ENCODE peak calls at places on chromosomes 6 and 20, in four cellular contexts. U is tibial nerve; O is neural progenitor cell; F is CD4-positive, CD25-positive, alpha-beta regulatory T cell. G is an unnamed sample.

GRCh38 chr20:35796556-35796955 is 24.7 kb downstream of the PHF20 start:
- DNase-seq in U (no peak), O (no peak), F (peak; percentile 33), G (no peak)

GRCh38 chr20:39899881-39900280 is 789.2 kb downstream of the MAFB start:
- DNase-seq in U (no peak), O (no peak), F (no peak), G (peak; percentile 50)

GRCh38 chr20:39849664-39850063 is 839.4 kb downstream of the MAFB start:
- DNase-seq in U (peak; percentile 61), O (no peak), F (no peak), G (no peak)

GRCh38 chr6:95848717-95849116 is 167.1 kb upstream of the FUT9 start:
- DNase-seq in U (no peak), O (peak; percentile 28), F (no peak), G (no peak)

GRCh38 chr20:53692465-53693067 is 98.9 kb upstream of the ZNF217 start:
- DNase-seq in U (peak; percentile 26), O (no peak), F (no peak), G (no peak)

GRCh38 chr6:82298012-82298411 is 50.5 kb upstream of the IBTK start:
- DNase-seq in U (no peak), O (no peak), F (no peak), G (no peak)

GRCh38 chr6:62746161-62746560 is 460.1 kb upstream of the KHDRBS2 start:
- DNase-seq in U (no peak), O (no peak), F (no peak), G (no peak)

GRCh38 chr6:94953867-94954631 is 623.3 kb upstream of the MANEA start:
- DNase-seq in U (no peak), O (no peak), F (no peak), G (no peak)

GRCh38 chr6:131946992-131947955 is 3.9 kb downstream of the CCN2 start:
- DNase-seq in U (no peak), O (no peak), F (no peak), G (no peak)

GRCh38 chr6:159615923-159616322 is 77.1 kb downstream of the SOD2 start:
- DNase-seq in U (no peak), O (no peak), F (no peak), G (no peak)

GRCh38 chr20:58199058-58199457 is 29.4 kb downstream of the ANKRD60 start:
- DNase-seq in U (no peak), O (no peak), F (no peak), G (no peak)

GRCh38 chr20:53752583-53752970 is 158.9 kb upstream of the ZNF217 start:
- DNase-seq in U (no peak), O (no peak), F (no peak), G (no peak)

GRCh38 chr20:23151008-23151703 is 65.0 kb upstream of the CD93 start:
- DNase-seq in U (no peak), O (no peak), F (no peak), G (no peak)

GRCh38 chr6:152096863-152097496 is 289.5 kb downstream of the ESR1 start:
- DNase-seq in U (no peak), O (no peak), F (no peak), G (no peak)

GRCh38 chr6:107607109-107607508 is 117.2 kb downstream of the SOBP start:
- DNase-seq in U (no peak), O (no peak), F (no peak), G (no peak)

GRCh38 chr20:51508158-51508557 is 34.4 kb downstream of the NFATC2 start:
- DNase-seq in U (no peak), O (no peak), F (no peak), G (no peak)

GRCh38 chr6:34374112-34374907 is 18.2 kb downstream of the NUDT3 start:
- DNase-seq in U (no peak), O (no peak), F (no peak), G (no peak)

GRCh38 chr6:10421508-10422281 is 6.8 kb upstream of the TFAP2A start:
- DNase-seq in U (no peak), O (no peak), F (no peak), G (no peak)
- H3K27me3 ChIP-seq in U (no peaks in the 10 kb centered on the region), O (peaks cover 100% of the 10 kb centered on the region), F (peaks cover 50% of the 10 kb centered on the region), G (peaks cover 93% of the 10 kb centered on the region)

GRCh38 chr6:148208298-148208697 is 134.3 kb upstream of the SASH1 start:
- DNase-seq in U (no peak), O (no peak), F (no peak), G (no peak)
- H3K27me3 ChIP-seq in U (no peaks in the 10 kb centered on the region), O (no peaks in the 10 kb centered on the region), F (peaks cover 6% of the 10 kb centered on the region), G (no peaks in the 10 kb centered on the region)

DNA sequence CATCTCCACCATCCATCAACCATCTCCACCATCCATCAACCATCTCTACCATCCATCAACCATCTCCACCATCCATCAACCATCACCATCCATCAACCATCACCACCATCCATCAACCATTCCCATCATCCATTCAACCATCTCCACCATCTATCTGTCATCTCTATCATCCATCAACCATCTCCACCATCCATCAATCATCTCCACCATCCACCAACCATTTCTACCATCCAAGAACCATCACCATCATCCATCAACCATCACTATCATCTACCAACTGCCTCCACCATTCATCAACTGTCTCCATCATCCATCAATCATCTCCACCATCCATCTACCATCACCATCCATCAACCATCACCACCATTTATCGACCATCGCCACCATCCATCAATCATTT is 78.8 kb upstream of the CDH4 start:
- DNase-seq in U (no peak), O (no peak), F (no peak), G (no peak)
- H3K27me3 ChIP-seq in U (no peaks in the 10 kb centered on the region), O (peaks cover 23% of the 10 kb centered on the region), F (peaks cover 2% of the 10 kb centered on the region), G (peaks cover 97% of the 10 kb centered on the region)

GRCh38 chr6:98831057-98832031 is 3.0 kb upstream of the POU3F2 start:
- DNase-seq in U (no peak), O (peak; percentile 60), F (no peak), G (no peak)
- H3K27me3 ChIP-seq in U (no peaks in the 10 kb centered on the region), O (peaks cover 91% of the 10 kb centered on the region), F (peaks cover 41% of the 10 kb centered on the region), G (peaks cover 90% of the 10 kb centered on the region)

G was measured in NT2/D1.